ENCODE peak calls at places on chromosomes 2 and 18, in seven cellular contexts. Z is fibroblast of the conjunctiva, J is activated T-helper 1 cell treated with Interleukin-2 at 50 U/mL for 16 hours, B is RWPE2, G is dermis microvascular lymphatic vessel endothelial cell, D is astrocyte of the spinal cord, E is transverse colon. F is an unnamed sample.

GRCh38 chr2:186381573-186381972 is 104.5 kb upstream of the ZC3H15 start:
- DNase-seq in Z (no peak), J (no peak), B (no peak), G (no peak), D (no peak), E (no peak), F (no peak)

GRCh38 chr2:95311821-95312542 is 14.8 kb downstream of the KCNIP3 start:
- DNase-seq in Z (no peak), J (no peak), B (no peak), G (no peak), D (no peak), E (no peak), F (no peak)

GRCh38 chr2:41867553-41867952 is 180.3 kb upstream of the PKDCC start:
- DNase-seq in Z (no peak), J (no peak), B (no peak), G (no peak), D (no peak), E (no peak), F (no peak)

GRCh38 chr2:23042176-23042909 is 342.6 kb upstream of the KLHL29 start:
- DNase-seq in Z (peak; percentile 21), J (no peak), B (no peak), G (no peak), D (no peak), E (no peak), F (no peak)

GRCh38 chr2:98036349-98037000 is 40.7 kb upstream of the TMEM131 start:
- DNase-seq in Z (no peak), J (no peak), B (no peak), G (no peak), D (no peak), E (no peak), F (no peak)

GRCh38 chr2:161992526-161992925 is 81.5 kb downstream of the DPP4 start:
- DNase-seq in Z (no peak), J (peak; percentile 47), B (no peak), G (no peak), D (peak; percentile 30), E (no peak), F (no peak)

GRCh38 chr18:56560992-56561391 is 77.4 kb downstream of the TXNL1 start:
- DNase-seq in Z (no peak), J (no peak), B (no peak), G (no peak), D (no peak), E (no peak), F (no peak)

GRCh38 chr2:138059487-138059886 is 95.2 kb downstream of the HNMT start:
- DNase-seq in Z (no peak), J (no peak), B (no peak), G (no peak), D (peak; percentile 31), E (no peak), F (peak; percentile 1)

GRCh38 chr2:158459161-158460003 is 2.6 kb downstream of the PKP4 start:
- DNase-seq in Z (no peak), J (no peak), B (no peak), G (peak; percentile 12), D (peak; percentile 18), E (no peak), F (peak; percentile 52)

GRCh38 chr2:54579682-54580349 is 123.7 kb downstream of the SPTBN1 start:
- DNase-seq in Z (no peak), J (no peak), B (no peak), G (no peak), D (no peak), E (peak; percentile 77), F (peak; percentile 60)

F was measured in endothelial cell of umbilical vein.